ENCODE peak calls at places on chromosomes 12 and 14, in seven cellular contexts. D, G, S, E, V, F and I are unnamed samples.

GRCh38 chr14:37859177-37859576 is 263.7 kb downstream of the TTC6 start:
- DNase-seq in D (no peak), S (no peak), E (no peak), G (no peak), V (no peak), F (no peak), I (no peak)

GRCh38 chr14:21255385-21256101 is 13.7 kb downstream of the HNRNPC start:
- DNase-seq in D (no peak), G (no peak), S (no peak), E (no peak), F (no peak), V (no peak), I (no peak)

GRCh38 chr12:51281202-51281924 is 11.1 kb upstream of the SMAGP start:
- DNase-seq in D (no peak), F (no peak), E (no peak), G (peak), V (no peak), S (no peak), I (peak)

GRCh38 chr14:39374846-39375245 is 57.4 kb downstream of the FBXO33 start:
- DNase-seq in G (no peak), S (no peak), D (no peak), V (no peak), F (no peak), E (no peak), I (no peak)

GRCh38 chr12:1517007-1517406 is 77.4 kb downstream of the FBXL14 start:
- DNase-seq in V (no peak), E (no peak), G (peak), S (no peak), D (no peak), F (no peak), I (peak)

GRCh38 chr14:79165460-79166080 is 995.4 kb downstream of the NRXN3 start:
- DNase-seq in E (no peak), S (no peak), D (no peak), G (no peak), F (no peak), V (no peak), I (no peak)

GRCh38 chr12:6960291-6961277 is 9.4 kb downstream of the PTPN6 start:
- DNase-seq in D (no peak), E (peak), S (no peak), G (peak), F (no peak), V (no peak), I (no peak)

GRCh38 chr12:115618105-115618504 is 659.4 kb downstream of the MED13L start:
- DNase-seq in S (no peak), F (no peak), E (no peak), D (no peak), V (no peak), G (no peak), I (no peak)

GRCh38 chr14:100529561-100530031 is 57.6 kb downstream of the BEGAIN start:
- DNase-seq in D (no peak), E (peak), F (peak), S (no peak), G (no peak), V (no peak), I (no peak)

GRCh38 chr12:1083086-1083887 is 92.3 kb downstream of the ERC1 start:
- DNase-seq in G (no peak), D (no peak), V (no peak), F (no peak), S (no peak), E (no peak), I (no peak)

GRCh38 chr14:50475460-50475859 is 56.9 kb downstream of the MAP4K5 start:
- DNase-seq in S (no peak), F (no peak), E (no peak), G (no peak), V (no peak), D (no peak), I (peak)

GRCh38 chr12:12466157-12466556 is 96.5 kb downstream of the DUSP16 start:
- DNase-seq in S (no peak), V (no peak), D (no peak), F (no peak), G (no peak), E (no peak), I (no peak)

GRCh38 chr14:39451811-39452210 is 19.6 kb upstream of the FBXO33 start:
- DNase-seq in V (no peak), F (no peak), E (no peak), S (no peak), D (no peak), G (no peak), I (no peak)

GRCh38 chr14:72946491-72946890 is 20.2 kb downstream of the DCAF4 start:
- DNase-seq in F (no peak), V (no peak), G (no peak), E (no peak), S (no peak), D (no peak), I (no peak)

GRCh38 chr12:46368684-46369083 is 3.9 kb downstream of the SLC38A2 start:
- DNase-seq in D (no peak), V (no peak), S (no peak), F (no peak), E (no peak), G (no peak), I (no peak)

GRCh38 chr14:102293784-102294183 is 11.2 kb downstream of the MOK start:
- DNase-seq in V (no peak), F (no peak), S (no peak), E (no peak), D (no peak), G (no peak), I (peak)

GRCh38 chr14:102297436-102298170 is 7.4 kb downstream of the MOK start:
- DNase-seq in V (no peak), E (peak), D (no peak), S (no peak), F (no peak), G (no peak), I (no peak)

GRCh38 chr14:102292446-102292845 is 12.5 kb downstream of the MOK start:
- DNase-seq in V (no peak), D (no peak), S (no peak), F (no peak), E (no peak), G (no peak), I (no peak)

DNA sequence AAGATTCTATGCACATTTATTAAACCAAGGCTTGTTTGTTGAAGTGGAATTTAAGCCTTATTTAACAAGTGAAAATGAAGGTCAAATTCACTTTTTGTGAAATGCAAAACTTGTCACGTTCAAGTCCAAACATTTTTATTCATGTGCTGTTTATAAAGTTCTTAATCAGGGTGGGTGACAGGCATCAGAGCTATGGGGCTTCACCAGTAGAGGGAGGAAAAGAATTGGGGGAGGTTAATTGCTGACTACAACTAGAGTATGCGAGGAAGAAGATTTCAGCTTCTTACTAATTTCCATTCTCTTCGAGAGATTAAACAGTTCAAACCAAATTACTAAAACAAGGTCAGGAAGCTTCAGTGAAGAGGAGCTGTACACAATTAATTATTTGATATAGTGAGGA is 9.7 kb downstream of the MOK start:
- DNase-seq in V (no peak), E (no peak), G (no peak), D (no peak), S (no peak), F (no peak), I (no peak)
- TF ChIP-seq CTCF in V (peak), E (no peak), G (peak), D (no peak), S (no peak), F (no peak), I (no peak)

GRCh38 chr14:45633220-45633984 is 380.4 kb upstream of the MIS18BP1 start:
- DNase-seq in F (no peak), G (no peak), V (no peak), D (no peak), S (peak), E (no peak), I (no peak)
- TF ChIP-seq CTCF in F (no peak), G (no peak), V (no peak), D (no peak), S (no peak), E (no peak), I (no peak)

DNA sequence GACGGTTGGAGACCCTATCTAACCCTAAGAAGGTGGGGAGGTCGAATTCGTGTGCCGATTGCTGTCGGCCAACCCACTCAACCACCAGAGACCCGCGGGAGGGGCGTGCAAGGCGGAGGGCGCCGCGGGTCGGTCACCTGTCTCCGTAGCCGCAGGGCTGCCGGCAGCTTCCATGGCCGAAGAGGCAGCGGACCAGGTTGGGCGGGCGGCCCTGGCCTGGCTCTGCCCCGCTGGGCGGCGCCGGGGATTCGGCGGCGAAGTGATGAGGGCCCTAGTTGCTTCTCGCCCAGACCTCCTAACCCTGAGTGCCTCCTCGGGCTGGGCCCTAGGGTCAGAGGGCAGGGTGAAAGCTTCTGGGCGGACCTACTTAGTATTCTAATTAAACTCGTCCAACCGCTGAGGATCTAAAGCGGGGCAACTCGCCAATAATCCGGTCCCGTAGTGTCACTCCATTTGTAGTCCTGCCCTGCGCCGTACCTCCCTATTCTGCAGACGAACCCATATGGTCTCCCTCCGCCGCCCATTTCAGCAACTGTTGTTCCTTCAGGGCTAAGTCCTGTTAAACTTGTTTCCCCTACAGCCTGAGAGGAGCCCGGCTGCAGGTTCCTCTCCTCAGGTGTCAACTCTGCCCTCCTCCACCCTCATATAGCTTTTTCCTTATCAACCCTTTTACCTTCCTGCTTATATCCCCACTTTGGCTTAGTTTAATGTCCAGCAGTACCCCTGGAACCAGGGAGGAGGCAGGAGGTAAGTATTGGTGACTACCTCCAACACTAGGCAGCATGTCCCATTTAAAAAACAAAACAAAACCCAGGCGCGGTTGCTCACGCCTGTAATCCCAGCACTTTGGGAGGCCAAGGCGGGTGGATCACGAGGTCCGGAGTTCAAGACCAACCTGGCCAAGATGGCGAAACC is at the start of gene PYM1:
- DNase-seq in D (peak), V (no peak), E (peak), S (peak), F (peak), G (peak), I (peak)
- TF ChIP-seq CTCF in D (no peak), V (no peak), E (no peak), S (no peak), F (no peak), G (no peak), I (no peak)

DNA sequence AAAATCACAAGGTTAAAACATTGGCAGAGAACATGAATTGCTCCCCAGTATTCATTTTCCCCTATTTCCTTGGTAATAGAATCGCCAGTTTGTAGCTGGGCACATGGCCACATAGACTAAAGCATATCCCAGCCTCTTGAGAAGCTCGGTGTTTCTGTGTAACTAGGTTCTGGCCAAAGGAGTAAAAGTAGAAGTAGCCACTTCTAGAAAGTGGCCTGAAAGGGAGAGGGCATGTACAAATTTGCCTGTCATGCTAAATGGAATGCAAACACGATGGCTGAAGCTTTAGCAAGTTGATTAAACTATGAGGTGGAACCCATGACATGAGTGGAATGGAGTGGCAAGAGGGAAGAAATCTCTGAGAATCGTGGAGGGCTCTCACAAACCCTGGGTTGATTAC is 173.7 kb upstream of the EGLN3 start:
- DNase-seq in D (no peak), G (no peak), S (no peak), E (no peak), F (no peak), V (no peak), I (no peak)
- TF ChIP-seq CTCF in D (no peak), G (no peak), S (no peak), E (no peak), F (no peak), V (no peak), I (no peak)

DNA sequence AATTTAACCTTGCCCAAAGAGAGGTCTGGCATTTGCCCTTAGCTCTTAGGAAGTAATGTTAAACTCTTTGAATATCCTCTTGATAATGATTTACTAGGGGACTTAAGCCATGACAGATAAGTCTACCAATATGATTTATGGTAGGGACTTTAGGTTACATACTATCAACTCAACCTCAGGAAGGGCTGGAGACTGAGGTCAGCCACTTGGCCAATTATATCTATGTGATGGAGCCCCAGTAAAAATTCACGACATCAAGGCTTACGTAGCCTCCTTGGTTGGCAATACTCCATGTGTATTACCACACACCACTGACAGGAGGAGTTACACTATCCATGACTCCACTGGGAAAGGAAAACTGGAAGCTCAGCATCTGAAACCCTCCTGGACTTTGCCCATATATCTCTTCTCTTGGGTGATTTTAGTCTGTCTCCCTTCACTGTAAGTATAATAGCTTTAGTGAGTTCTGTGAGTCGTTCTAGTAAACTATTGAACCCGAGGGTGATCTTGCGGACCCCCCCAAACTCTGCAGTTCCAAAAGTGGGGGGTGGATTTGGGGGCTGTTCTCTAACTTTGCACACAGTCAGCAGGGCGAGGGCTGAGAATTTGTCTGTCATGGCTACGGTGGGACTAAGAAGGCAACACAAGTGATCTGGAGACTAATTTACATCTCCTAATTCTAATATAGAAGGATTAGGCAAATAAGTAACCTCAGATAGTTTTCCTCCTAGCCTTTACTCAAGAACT is 62.3 kb downstream of the R3HDM2 start:
- DNase-seq in E (no peak), S (no peak), F (no peak), V (no peak), G (peak), D (no peak), I (peak)
- TF ChIP-seq CTCF in E (no peak), S (no peak), F (no peak), V (no peak), G (no peak), D (no peak), I (no peak)

DNA sequence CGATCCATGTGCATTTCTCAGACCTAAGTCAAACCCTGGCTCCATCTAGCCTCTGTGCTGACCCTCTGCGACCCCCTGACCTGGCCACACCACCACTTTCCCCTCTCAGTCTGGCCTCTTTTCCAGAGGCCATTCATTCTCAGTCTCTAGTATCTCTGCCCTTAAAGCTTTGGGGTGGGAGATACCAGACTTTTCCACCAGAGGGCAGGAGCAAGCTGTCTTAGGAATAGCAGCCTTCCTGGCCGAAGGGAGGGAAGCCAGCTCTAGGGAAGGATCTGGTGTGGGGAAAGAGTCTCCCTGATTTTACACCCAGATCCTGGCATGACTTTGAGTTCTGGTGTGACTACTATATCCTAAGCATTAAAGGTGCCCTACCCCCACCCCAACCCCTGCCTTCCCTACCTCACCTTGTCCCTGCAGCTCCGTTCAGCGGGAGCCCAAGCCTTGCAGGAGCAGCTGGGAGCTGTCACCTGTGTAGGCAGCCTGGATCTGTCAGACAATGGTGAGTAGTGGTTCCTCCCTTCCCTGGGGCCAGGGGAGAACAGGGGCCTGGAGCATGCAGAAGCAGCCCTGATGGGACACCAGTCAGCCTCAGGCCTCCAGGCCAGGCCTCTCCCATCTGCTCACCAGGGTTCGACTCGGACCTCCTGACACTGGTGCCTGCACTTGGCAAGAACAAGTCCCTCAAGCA is 6.6 kb downstream of the CARMIL3 start:
- DNase-seq in D (peak), G (peak), E (peak), V (peak), F (peak), S (peak), I (peak)
- TF ChIP-seq CTCF in D (peak), G (peak), E (peak), V (peak), F (no peak), S (no peak), I (peak)

DNA sequence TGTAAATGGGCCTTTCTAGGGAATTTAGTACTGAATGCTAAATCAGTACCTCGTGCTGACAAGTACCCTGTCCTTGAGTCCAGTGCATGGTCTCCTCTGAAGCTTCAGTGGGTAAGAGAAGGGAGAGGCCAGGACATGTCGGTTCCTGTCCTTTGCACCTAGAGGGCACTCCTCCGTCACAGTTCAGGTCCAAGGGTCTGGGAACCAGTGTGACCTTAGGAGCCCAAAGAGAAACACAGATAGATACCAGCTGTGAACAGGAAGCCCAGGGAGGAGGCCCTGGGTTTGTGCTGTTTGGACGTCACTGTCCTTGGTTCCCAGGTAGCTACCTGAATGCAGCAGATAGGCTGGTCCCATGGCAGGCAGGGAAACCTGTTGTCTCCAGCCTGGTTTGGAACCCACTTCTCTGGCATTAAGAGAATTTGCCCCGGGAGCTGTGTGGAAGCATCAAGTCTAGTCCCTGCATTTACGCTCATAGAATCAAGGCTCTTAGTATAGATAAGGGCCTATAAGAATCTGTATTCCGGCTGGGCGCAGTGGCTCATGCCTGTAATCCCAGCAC is 3.9 kb upstream of the FGF23 start:
- DNase-seq in F (no peak), E (no peak), V (no peak), G (peak), D (no peak), S (no peak), I (peak)
- TF ChIP-seq CTCF in F (no peak), E (no peak), V (no peak), G (no peak), D (no peak), S (no peak), I (no peak)

GRCh38 chr14:59313063-59314018 is 124.9 kb downstream of the DAAM1 start:
- DNase-seq in G (no peak), F (no peak), D (no peak), S (no peak), E (no peak), V (no peak), I (no peak)

GRCh38 chr14:59314953-59315599 is 126.6 kb downstream of the DAAM1 start:
- DNase-seq in D (no peak), E (no peak), V (no peak), G (no peak), F (no peak), S (no peak), I (no peak)

GRCh38 chr14:59311723-59312122 is 123.3 kb downstream of the DAAM1 start:
- DNase-seq in S (no peak), F (no peak), G (no peak), D (no peak), V (no peak), E (no peak), I (no peak)

GRCh38 chr14:59317346-59317745 is 128.9 kb downstream of the DAAM1 start:
- DNase-seq in D (no peak), E (no peak), S (no peak), V (no peak), G (no peak), F (no peak), I (no peak)

GRCh38 chr14:59314019-59314608 is 125.6 kb downstream of the DAAM1 start:
- DNase-seq in V (no peak), F (no peak), S (no peak), E (no peak), D (no peak), G (peak), I (no peak)
- TF ChIP-seq CTCF in V (no peak), F (no peak), S (no peak), E (no peak), D (no peak), G (peak), I (no peak)

GRCh38 chr12:47409310-47409709 is 296.5 kb downstream of the RPAP3 start:
- DNase-seq in F (no peak), G (no peak), D (no peak), V (no peak), E (no peak), S (no peak), I (no peak)

GRCh38 chr12:47410862-47411261 is 295.0 kb downstream of the RPAP3 start:
- DNase-seq in E (no peak), F (no peak), V (no peak), S (no peak), D (no peak), G (no peak), I (no peak)

GRCh38 chr12:47410383-47410782 is 295.4 kb downstream of the RPAP3 start:
- DNase-seq in V (no peak), E (no peak), S (no peak), G (no peak), D (no peak), F (no peak), I (no peak)

GRCh38 chr12:47407730-47408129 is 298.1 kb downstream of the RPAP3 start:
- DNase-seq in G (no peak), V (no peak), S (no peak), D (no peak), E (no peak), F (no peak), I (no peak)

GRCh38 chr12:47408171-47408871 is 297.5 kb downstream of the RPAP3 start:
- DNase-seq in G (peak), F (no peak), V (no peak), E (no peak), D (no peak), S (no peak), I (peak)
- TF ChIP-seq CTCF in G (peak), F (no peak), V (peak), E (no peak), D (no peak), S (no peak), I (peak)

GRCh38 chr12:30754750-30755394 is at the start of gene CAPRIN2:
- DNase-seq in E (peak), D (peak), G (peak), F (peak), S (peak), V (peak), I (peak)
- TF ChIP-seq CTCF in E (peak), D (peak), G (peak), F (no peak), S (no peak), V (peak), I (peak)